ENCODE peak calls at places on chromosomes 5 and 9, in ten cellular contexts. F is GM23338, L is heart left ventricle, Y is mesendoderm, O is H7, C is Peyer's patch, H is brain microvascular endothelial cell, R is pancreas, P is hepatocyte, G is psoas muscle. J is an unnamed sample. For H3K27me3, the result is how much of the 10 kb centered on the place peaks cover.

GRCh38 chr5:2992806-2993205 is 241.3 kb upstream of the IRX2 start:
- DNase-seq in F (no peak), L (no peak), P (no peak), G (no peak), H (no peak), R (no peak), O (no peak), Y (no peak), C (no peak), J (no peak)

GRCh38 chr9:131724678-131725077 is 15.2 kb downstream of the RAPGEF1 start:
- DNase-seq in Y (no peak), R (no peak), C (peak), O (no peak), F (no peak), G (no peak), L (no peak), P (no peak), H (no peak), J (no peak)

GRCh38 chr9:86534572-86535258 is 180.5 kb upstream of the TUT7 start:
- DNase-seq in L (no peak), H (no peak), R (no peak), O (no peak), P (no peak), F (no peak), C (no peak), G (no peak), Y (no peak), J (no peak)

GRCh38 chr5:96633820-96634219 is 28.4 kb upstream of the CAST start:
- DNase-seq in O (no peak), H (no peak), R (no peak), F (no peak), C (no peak), L (no peak), P (no peak), G (no peak), Y (no peak), J (no peak)

GRCh38 chr5:150757087-150757649 is 1.6 kb downstream of the DCTN4 start:
- DNase-seq in R (no peak), O (no peak), H (no peak), C (no peak), G (no peak), Y (no peak), L (no peak), P (no peak), F (no peak), J (no peak)

GRCh38 chr9:91360551-91361293 is 996 bp downstream of the AUH start:
- DNase-seq in G (no peak), H (no peak), Y (peak), C (no peak), O (peak), L (no peak), R (no peak), P (peak), F (peak), J (no peak)

GRCh38 chr5:113343343-113343742 is 91.4 kb downstream of the TSSK1B start:
- DNase-seq in L (peak), F (no peak), G (no peak), H (peak), C (no peak), Y (no peak), P (peak), O (no peak), R (no peak), J (peak)

GRCh38 chr9:69079186-69079585 is 43.6 kb downstream of the FXN start:
- DNase-seq in O (no peak), G (no peak), Y (no peak), R (no peak), C (no peak), H (no peak), P (no peak), L (no peak), F (no peak), J (peak)

GRCh38 chr9:82436480-82436879 is 447.9 kb downstream of the SPATA31D1 start:
- DNase-seq in C (no peak), Y (no peak), P (no peak), L (no peak), F (no peak), H (peak), G (no peak), O (no peak), R (no peak), J (peak)

GRCh38 chr5:77923666-77924065 is 147.5 kb upstream of the TBCA start:
- DNase-seq in F (no peak), R (no peak), Y (no peak), O (no peak), P (no peak), H (no peak), G (no peak), L (no peak), C (no peak), J (no peak)

GRCh38 chr9:76459691-76460635 is 981 bp downstream of the GCNT1 start:
- DNase-seq in R (peak), C (no peak), O (peak), Y (peak), G (peak), P (peak), L (peak), H (peak), F (peak), J (peak)

GRCh38 chr9:103188966-103189365 is 193.8 kb downstream of the CYLC2 start:
- DNase-seq in F (no peak), G (no peak), P (no peak), Y (no peak), C (no peak), O (no peak), L (no peak), R (no peak), H (no peak), J (no peak)

GRCh38 chr5:114658179-114658578 is 296.3 kb downstream of the KCNN2 start:
- DNase-seq in P (peak), F (no peak), H (peak), L (no peak), G (no peak), C (no peak), O (no peak), R (no peak), Y (peak), J (peak)

GRCh38 chr9:21993893-21994525 is at the start of gene CDKN2A:
- DNase-seq in P (peak), R (peak), H (no peak), G (no peak), O (peak), Y (peak), L (no peak), F (peak), C (peak), J (no peak)

GRCh38 chr5:5473224-5473623 is 50.7 kb downstream of the ICE1 start:
- DNase-seq in G (no peak), C (no peak), R (no peak), O (no peak), Y (no peak), H (no peak), P (no peak), F (no peak), L (no peak), J (peak)

GRCh38 chr5:61809651-61810050 is 477.6 kb downstream of the ZSWIM6 start:
- DNase-seq in L (no peak), P (no peak), O (no peak), G (no peak), C (no peak), R (peak), Y (no peak), F (no peak), H (no peak), J (peak)

GRCh38 chr5:147731708-147732551 is 50.6 kb downstream of the JAKMIP2 start:
- DNase-seq in Y (no peak), H (no peak), L (no peak), R (no peak), G (no peak), O (no peak), P (no peak), F (no peak), C (no peak), J (no peak)

GRCh38 chr5:141942185-141942857 is 15.7 kb downstream of the PCDH12 start:
- DNase-seq in C (no peak), O (no peak), F (no peak), P (peak), H (no peak), L (no peak), G (peak), Y (no peak), R (no peak), J (no peak)

GRCh38 chr9:83435301-83435700 is 102.9 kb downstream of the FRMD3 start:
- DNase-seq in L (no peak), P (no peak), C (no peak), F (no peak), O (no peak), H (no peak), Y (no peak), G (no peak), R (no peak), J (no peak)

GRCh38 chr9:89312154-89312616 is 1.2 kb downstream of the CKS2 start:
- DNase-seq in C (no peak), P (peak), H (no peak), Y (peak), L (no peak), R (no peak), F (peak), O (no peak), G (no peak), J (peak)

GRCh38 chr9:69925452-69925851 is 104.8 kb downstream of the CFAP95 start:
- DNase-seq in O (no peak), P (no peak), L (no peak), F (no peak), H (no peak), Y (no peak), C (no peak), G (no peak), R (no peak), J (no peak)

GRCh38 chr9:28688172-28688571 is 1114.9 kb upstream of the C9orf72 start:
- DNase-seq in G (no peak), R (no peak), H (no peak), L (no peak), Y (peak), F (peak), P (no peak), O (no peak), C (no peak), J (peak)

GRCh38 chr5:93072831-93073459 is 508.1 kb downstream of the NR2F1-AS1 start:
- DNase-seq in R (no peak), Y (no peak), O (no peak), F (no peak), H (peak), G (no peak), P (no peak), L (no peak), C (no peak), J (peak)

GRCh38 chr5:142971296-142972013 is 201.3 kb downstream of the ARHGAP26 start:
- DNase-seq in C (no peak), G (no peak), L (no peak), Y (peak), O (no peak), F (no peak), H (no peak), R (no peak), P (no peak), J (no peak)

GRCh38 chr9:134525070-134525815 is 116.4 kb upstream of the COL5A1 start:
- DNase-seq in F (no peak), O (peak), Y (no peak), G (no peak), L (no peak), H (no peak), C (no peak), P (no peak), R (no peak), J (no peak)

GRCh38 chr5:150208187-150209015 is 18.5 kb downstream of the SLC6A7 start:
- DNase-seq in F (peak), R (no peak), G (no peak), L (no peak), P (no peak), Y (peak), O (peak), C (no peak), H (peak), J (peak)

GRCh38 chr5:177447066-177447610 is 524 bp downstream of the PRR7 start:
- DNase-seq in R (peak), H (no peak), L (no peak), P (peak), F (peak), C (peak), O (peak), G (no peak), Y (peak), J (no peak)

GRCh38 chr9:109799141-109799540 is 19.1 kb downstream of the PALM2AKAP2 start:
- DNase-seq in Y (no peak), P (no peak), O (no peak), F (no peak), C (no peak), H (no peak), L (no peak), R (no peak), G (no peak), J (no peak)

GRCh38 chr9:70218767-70219166 is 40.0 kb upstream of the SMC5 start:
- DNase-seq in F (no peak), P (no peak), G (no peak), C (no peak), R (no peak), L (no peak), Y (no peak), H (no peak), O (no peak), J (peak)

GRCh38 chr5:32865475-32865874 is 154.4 kb downstream of the NPR3 start:
- DNase-seq in C (no peak), R (no peak), Y (no peak), P (no peak), H (no peak), O (no peak), F (no peak), G (no peak), L (no peak), J (no peak)

GRCh38 chr5:107100121-107100520 is 570.6 kb downstream of the EFNA5 start:
- DNase-seq in O (no peak), G (no peak), C (no peak), F (no peak), H (no peak), L (no peak), R (no peak), P (no peak), Y (no peak), J (no peak)

GRCh38 chr5:94983861-94984535 is 300.9 kb downstream of the MCTP1 start:
- DNase-seq in P (no peak), G (no peak), H (peak), C (no peak), Y (no peak), F (no peak), L (no peak), R (no peak), O (no peak), J (peak)

GRCh38 chr5:54524704-54525103 is 7.1 kb downstream of the SNX18 start:
- DNase-seq in R (peak), P (no peak), O (no peak), G (no peak), H (peak), C (no peak), Y (no peak), F (no peak), L (peak), J (no peak)

GRCh38 chr9:27573699-27574265 is 501 bp upstream of the C9orf72 start:
- DNase-seq in Y (peak), P (peak), R (peak), H (peak), G (peak), F (peak), L (peak), O (peak), C (peak), J (peak)

DNA sequence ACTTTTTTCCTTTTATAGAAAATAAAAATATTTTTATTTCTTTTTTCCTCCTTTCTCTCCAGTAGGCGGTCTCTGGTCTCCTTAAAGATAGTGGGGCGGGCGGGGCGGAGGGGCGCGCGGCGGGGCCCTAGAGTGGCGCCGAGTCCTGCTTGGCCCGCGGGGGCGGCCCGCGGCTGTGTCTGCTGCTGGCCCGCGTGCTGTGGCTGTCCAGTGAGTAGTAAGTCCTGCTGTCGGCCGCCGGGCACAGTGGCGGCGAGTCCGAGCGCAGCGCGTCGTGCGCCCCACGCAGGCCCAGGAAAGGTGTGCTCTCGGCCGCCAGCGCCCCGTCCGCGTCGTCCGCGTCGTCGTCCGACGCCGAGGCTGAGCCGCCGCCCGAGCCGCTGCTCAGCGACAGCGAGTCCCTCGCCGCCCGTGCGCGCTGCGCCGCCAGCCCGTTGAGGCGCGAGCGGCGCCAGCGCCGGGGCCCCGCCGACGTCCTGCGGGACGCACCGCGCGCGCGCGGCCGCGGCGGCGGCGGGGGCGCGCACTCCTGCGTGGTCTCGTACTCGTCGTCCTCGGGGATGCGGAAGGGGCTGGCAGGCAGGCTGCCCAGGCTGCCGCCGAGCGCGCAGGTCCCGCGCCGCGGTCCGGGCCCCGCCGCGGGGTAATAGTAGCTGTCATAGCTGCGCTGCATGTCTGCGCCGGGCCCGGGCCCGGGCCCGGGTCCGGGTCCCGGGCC is 52.3 kb downstream of the PSD2 start:
- DNase-seq in R (peak), G (peak), F (peak), H (peak), C (peak), Y (peak), L (peak), P (peak), O (peak), J (peak)
- H3K4me3 ChIP-seq in R (peak), G (peak), F (peak), H (peak), C (peak), Y (peak), L (peak), P (peak), O (peak), J (peak)

DNA sequence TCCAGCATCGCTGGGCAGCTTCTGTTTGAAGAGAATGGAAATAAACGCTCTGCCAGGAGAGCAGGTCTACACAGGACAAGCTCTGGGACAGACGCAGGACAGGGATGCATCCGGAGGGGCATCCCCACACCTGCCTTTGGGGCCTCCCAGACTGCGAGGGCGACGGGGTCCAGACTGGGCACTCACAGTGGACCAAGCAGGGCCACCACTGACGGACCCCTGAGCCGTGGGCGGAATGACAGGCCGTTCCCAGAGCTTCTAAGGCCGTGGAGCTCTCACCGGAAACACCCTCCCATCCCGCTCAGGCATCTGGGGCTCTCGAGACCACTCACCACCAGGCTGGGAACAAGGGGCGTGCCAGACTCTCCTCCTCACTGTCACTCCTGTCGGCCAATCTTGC is 10.5 kb upstream of the TMEM250 start:
- DNase-seq in L (no peak), F (no peak), G (no peak), R (no peak), H (no peak), P (no peak), O (no peak), C (no peak), Y (no peak), J (no peak)
- H3K27me3 ChIP-seq in L (under half), F (under half), G (under half), R (under half), H (under half), P (under half), O (under half), C (under half), Y (under half), J (under half)

GRCh38 chr9:128149951-128150593 is 819 bp downstream of the LCN2 start:
- DNase-seq in P (no peak), G (no peak), C (no peak), Y (no peak), R (no peak), L (no peak), H (no peak), O (no peak), F (no peak), J (no peak)
- H3K4me3 ChIP-seq in P (no peak), G (no peak), C (no peak), Y (no peak), R (no peak), L (no peak), H (no peak), O (no peak), F (peak), J (peak)

GRCh38 chr5:514101-514485 is 10.2 kb downstream of the SLC9A3 start:
- DNase-seq in C (no peak), L (no peak), O (no peak), G (no peak), H (no peak), R (no peak), F (no peak), Y (no peak), P (no peak), J (no peak)

GRCh38 chr5:513216-514100 is 10.8 kb downstream of the SLC9A3 start:
- DNase-seq in F (no peak), H (no peak), R (no peak), O (no peak), C (no peak), L (no peak), G (no peak), Y (peak), P (no peak), J (no peak)

GRCh38 chr5:511476-511875 is 12.8 kb downstream of the SLC9A3 start:
- DNase-seq in F (no peak), P (no peak), C (no peak), O (no peak), G (no peak), R (no peak), Y (no peak), L (no peak), H (no peak), J (no peak)

GRCh38 chr5:509632-510185 is 14.5 kb downstream of the SLC9A3 start:
- DNase-seq in O (no peak), L (no peak), R (peak), P (no peak), F (no peak), Y (no peak), H (no peak), C (no peak), G (no peak), J (no peak)

DNA sequence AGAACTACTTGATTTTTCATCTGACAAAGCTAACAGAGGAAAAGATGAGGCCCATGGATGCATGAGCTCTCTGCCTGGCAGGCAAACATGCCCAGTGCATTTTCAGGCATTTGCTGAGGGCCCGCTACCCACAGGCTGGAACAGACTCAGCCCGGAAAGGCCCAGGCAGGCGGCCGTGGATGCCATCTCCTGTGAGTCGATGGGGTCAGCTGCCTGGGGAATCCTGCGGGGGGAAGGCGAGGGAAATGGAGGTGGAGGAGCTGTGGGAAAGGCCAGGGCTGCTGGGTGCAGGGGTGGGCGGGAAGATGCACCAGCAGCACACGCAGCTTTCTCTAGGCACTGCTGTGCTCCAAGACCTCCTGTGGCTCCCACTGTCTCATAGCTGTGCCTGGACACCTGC is 13.7 kb downstream of the SLC9A3 start:
- DNase-seq in H (no peak), P (no peak), L (no peak), Y (no peak), F (no peak), G (no peak), O (no peak), C (no peak), R (no peak), J (no peak)
- H3K27me3 ChIP-seq in H (under half), P (under half), L (under half), Y (under half), F (under half), G (under half), O (under half), C (under half), R (under half), J (under half)

J was measured in bronchial epithelial cell.